ENCODE peak calls at places on chromosomes 3 and 15, in six cellular contexts. Z, L, O, A, U and E are unnamed samples.
A peak's percentile ranks its signal among the peaks of the same experiment; 100 is the strongest.

GRCh38 chr3:113128386-113129015 is 82.9 kb upstream of the BOC start:
- DNase-seq in Z (peak; percentile 18), L (peak; percentile 23), O (no peak), A (no peak), U (no peak), E (no peak)

GRCh38 chr3:45479627-45480026 is 91.3 kb downstream of the LARS2 start:
- DNase-seq in Z (no peak), L (peak; percentile 79), O (no peak), A (no peak), U (no peak), E (no peak)

GRCh38 chr3:38297947-38298711 is 16.0 kb downstream of the SLC22A14 start:
- DNase-seq in Z (peak; percentile 24), L (peak; percentile 29), O (no peak), A (no peak), U (no peak), E (no peak)

GRCh38 chr3:171846594-171846993 is 3.4 kb downstream of the TMEM212 start:
- DNase-seq in Z (no peak), L (peak; percentile 91), O (no peak), A (no peak), U (no peak), E (no peak)

GRCh38 chr15:82660378-82660777 is 13.2 kb upstream of the CPEB1 start:
- DNase-seq in Z (no peak), L (no peak), O (no peak), A (no peak), U (no peak), E (no peak)

GRCh38 chr3:141393151-141394076 is 25.1 kb downstream of the ZBTB38 start:
- DNase-seq in Z (no peak), L (no peak), O (no peak), A (peak; percentile 67), U (no peak), E (peak; percentile 17)

GRCh38 chr3:24154003-24154695 is 209.1 kb downstream of the NR1D2 start:
- DNase-seq in Z (no peak), L (no peak), O (no peak), A (no peak), U (no peak), E (no peak)

GRCh38 chr15:63539517-63539916 is 35.1 kb downstream of the USP3 start:
- DNase-seq in Z (no peak), L (no peak), O (peak; percentile 44), A (no peak), U (no peak), E (peak; percentile 79)

GRCh38 chr15:25481208-25481862 is 42.5 kb upstream of the UBE3A start:
- DNase-seq in Z (no peak), L (no peak), O (no peak), A (no peak), U (peak; percentile 14), E (no peak)

GRCh38 chr3:193665370-193665989 is 72.5 kb downstream of the OPA1 start:
- DNase-seq in Z (no peak), L (peak; percentile 54), O (no peak), A (no peak), U (no peak), E (no peak)

GRCh38 chr15:45132844-45133560 is 3.2 kb downstream of the DUOX1 start:
- DNase-seq in Z (no peak), L (no peak), O (no peak), A (no peak), U (no peak), E (no peak)

DNA sequence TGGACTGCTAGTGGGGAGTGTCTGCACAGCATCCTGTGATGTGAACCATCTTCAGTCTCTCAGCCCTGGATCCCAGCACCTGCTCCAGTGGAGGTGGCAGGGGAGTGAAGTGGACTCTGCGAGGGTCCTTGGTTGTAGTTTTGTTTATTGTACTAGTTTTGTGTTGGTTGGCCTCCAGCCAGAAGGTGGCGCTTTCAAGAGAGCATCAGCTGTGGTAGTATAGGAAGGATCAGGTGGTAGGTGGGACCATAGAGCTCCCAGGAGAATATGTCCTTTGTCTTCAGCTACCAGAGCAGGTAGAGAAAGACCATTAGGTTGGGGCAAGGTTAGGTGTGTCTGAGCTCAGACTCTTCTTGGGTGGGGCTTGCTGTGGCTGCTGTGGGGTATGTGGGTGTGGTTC is 20.9 kb downstream of the NEK11 start:
- DNase-seq in Z (no peak), L (no peak), O (no peak), A (peak; percentile 52), U (no peak), E (no peak)
- TF ChIP-seq CTCF in Z (no peak), L (no peak), O (no peak), A (no peak), U (no peak), E (no peak)

GRCh38 chr3:12557472-12558105 is 702 bp downstream of the MKRN2 start:
- DNase-seq in Z (no peak), L (peak; percentile 59), O (no peak), A (no peak), U (no peak), E (no peak)
- H3K4me1 ChIP-seq in Z (peaks cover 25% of the 10 kb centered on the region), L (peaks cover 5% of the 10 kb centered on the region), O (peaks cover 69% of the 10 kb centered on the region), A (peaks cover 18% of the 10 kb centered on the region), U (peaks cover 4% of the 10 kb centered on the region), E (peaks cover 7% of the 10 kb centered on the region)

DNA sequence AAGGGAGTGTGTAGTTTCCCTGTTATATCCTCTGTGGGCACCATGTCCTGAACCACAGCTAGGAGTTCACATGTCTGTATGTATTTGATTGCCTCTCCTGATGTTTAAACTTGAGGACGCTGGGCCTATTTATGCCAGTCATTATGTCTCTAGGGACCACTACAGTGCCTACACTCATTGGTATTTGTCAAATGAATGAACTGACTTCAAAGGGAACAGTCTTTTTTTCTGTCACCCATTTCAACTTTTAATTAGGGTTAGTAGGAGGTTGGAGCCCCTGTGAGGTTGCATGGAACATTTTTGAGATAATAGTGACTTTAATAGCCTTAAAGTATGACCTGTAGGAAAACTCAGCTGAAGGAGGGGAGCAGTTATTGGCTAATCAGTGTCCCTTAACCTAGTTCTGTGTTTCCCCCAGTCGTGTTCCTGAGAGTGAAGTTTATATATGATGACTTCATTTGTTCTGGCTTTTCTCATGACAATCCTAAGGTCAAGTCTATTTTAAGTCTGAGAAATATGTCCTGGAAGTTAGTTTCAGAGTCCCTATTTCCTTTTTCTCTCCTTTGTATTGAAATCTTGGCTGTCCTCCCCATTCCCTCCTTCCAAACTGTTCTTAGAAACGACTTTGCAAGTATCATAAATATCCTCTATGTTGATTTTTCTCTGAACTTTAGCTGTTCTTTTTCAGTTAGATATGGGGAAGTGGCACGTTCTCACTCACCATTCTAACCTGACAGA is 29.0 kb downstream of the PDE8A start:
- DNase-seq in Z (no peak), L (no peak), O (no peak), A (no peak), U (no peak), E (no peak)
- TF ChIP-seq CTCF in Z (no peak), L (no peak), O (no peak), A (no peak), U (no peak), E (peak; percentile 34)

GRCh38 chr3:108602249-108602934 is 12.9 kb downstream of the DZIP3 start:
- DNase-seq in Z (no peak), L (no peak), O (no peak), A (no peak), U (no peak), E (no peak)

GRCh38 chr3:108598375-108598774 is 8.9 kb downstream of the DZIP3 start:
- DNase-seq in Z (no peak), L (no peak), O (no peak), A (no peak), U (no peak), E (no peak)

GRCh38 chr3:108603689-108604088 is 14.2 kb downstream of the DZIP3 start:
- DNase-seq in Z (no peak), L (peak; percentile 23), O (no peak), A (no peak), U (no peak), E (no peak)

GRCh38 chr3:108602935-108603294 is 13.4 kb downstream of the DZIP3 start:
- DNase-seq in Z (no peak), L (no peak), O (no peak), A (no peak), U (no peak), E (no peak)

DNA sequence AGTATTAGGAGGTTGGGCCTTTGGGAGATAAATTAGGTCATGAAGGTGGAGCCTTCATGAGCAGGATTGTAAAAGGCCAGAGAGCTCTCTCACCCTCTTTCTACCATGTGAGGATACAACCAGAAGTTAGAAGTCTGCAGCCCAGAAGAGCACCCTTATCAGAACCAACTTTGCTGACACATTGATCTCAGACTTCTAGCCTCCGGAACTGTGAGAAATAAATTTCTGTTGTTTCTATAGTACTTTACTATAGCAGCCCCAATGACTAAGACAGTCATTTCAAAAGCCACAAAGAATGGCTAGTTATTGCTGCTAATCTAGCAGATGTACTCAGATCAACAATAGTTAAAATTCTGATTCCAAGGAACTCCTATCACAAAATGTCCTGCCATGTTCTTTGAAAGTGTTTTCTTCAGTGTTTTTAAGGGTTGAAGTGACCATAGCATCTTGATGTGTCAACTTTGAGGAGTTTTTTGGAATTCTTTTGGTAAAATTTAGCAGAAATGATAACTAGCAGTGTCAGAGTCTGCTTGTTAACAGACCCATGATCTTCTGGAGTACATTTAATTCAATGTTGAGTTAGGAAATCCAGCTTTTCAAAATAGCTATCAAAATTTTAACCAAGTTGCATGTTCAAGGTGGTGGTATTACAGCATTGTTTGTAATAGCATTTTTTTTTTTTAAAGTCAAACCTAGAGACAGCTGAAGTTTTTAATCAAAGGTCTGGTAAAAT is 10.3 kb downstream of the DZIP3 start:
- DNase-seq in Z (no peak), L (no peak), O (no peak), A (no peak), U (no peak), E (no peak)
- H3K4me1 ChIP-seq in Z (no peaks in the 10 kb centered on the region), L (no peaks in the 10 kb centered on the region), O (peaks cover 5% of the 10 kb centered on the region), A (peaks cover 13% of the 10 kb centered on the region), U (no peaks in the 10 kb centered on the region), E (no peaks in the 10 kb centered on the region)

GRCh38 chr3:53498993-53499641 is 4.7 kb downstream of the CACNA1D start:
- DNase-seq in Z (no peak), L (no peak), O (no peak), A (no peak), U (no peak), E (peak; percentile 35)
- TF ChIP-seq CTCF in Z (peak; percentile 7), L (no peak), O (no peak), A (no peak), U (no peak), E (no peak)

DNA sequence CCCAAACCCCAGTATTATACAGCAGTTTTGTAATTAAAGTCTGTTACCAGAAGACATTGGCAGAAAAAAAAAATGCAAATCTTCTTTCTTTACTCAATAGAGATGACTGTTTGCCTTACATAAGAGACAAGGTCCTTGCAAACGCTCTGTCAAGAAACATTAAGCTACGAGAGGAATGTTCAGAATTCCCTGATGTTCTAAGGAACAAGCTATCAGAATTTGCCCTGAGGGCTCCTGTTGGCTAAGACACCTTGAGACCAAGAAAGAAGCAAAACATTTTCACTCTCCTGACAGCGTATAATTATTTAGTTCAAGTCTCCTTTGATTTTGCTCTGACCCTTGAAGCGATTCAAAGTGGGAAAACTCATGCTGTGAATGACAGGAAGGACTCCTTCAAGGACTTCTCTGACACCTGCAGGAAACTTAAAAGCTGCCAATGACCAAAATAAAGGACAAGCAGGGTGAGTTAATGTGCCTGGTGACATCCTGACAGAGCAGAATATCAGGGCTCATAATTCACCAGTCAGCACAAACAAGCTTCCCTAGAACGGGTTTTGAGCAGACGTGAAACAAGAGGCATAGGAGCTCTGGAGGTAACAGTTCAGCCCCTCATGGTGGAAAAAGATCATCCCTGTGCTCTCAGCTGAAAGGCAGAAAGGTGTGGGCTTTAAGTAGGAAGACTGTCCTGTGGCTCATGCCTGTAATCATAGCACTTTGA is 2.5 kb downstream of the SCAMP2 start:
- DNase-seq in Z (no peak), L (no peak), O (no peak), A (no peak), U (no peak), E (no peak)
- H3K4me1 ChIP-seq in Z (peaks cover 45% of the 10 kb centered on the region), L (peaks cover 18% of the 10 kb centered on the region), O (peaks cover 77% of the 10 kb centered on the region), A (peaks cover 43% of the 10 kb centered on the region), U (peaks cover 23% of the 10 kb centered on the region), E (peaks cover 43% of the 10 kb centered on the region)